ENCODE peak calls at places on chromosome 9, in six cellular contexts. Y is IMR-90, P is ovary, H is kidney, L is body of pancreas, I is hepatocyte. O is an unnamed sample.
A peak's percentile ranks its signal among the peaks of the same experiment; 100 is the strongest.

GRCh38 chr9:109816490-109816889 is 36.5 kb downstream of the PALM2AKAP2 start:
- DNase-seq in Y (peak; percentile 100), P (no peak), H (no peak), L (peak; percentile 50), I (peak; percentile 65), O (peak; percentile 90)

GRCh38 chr9:95740217-95741004 is 135.1 kb upstream of the ERCC6L2 start:
- DNase-seq in Y (no peak), P (no peak), H (no peak), L (no peak), I (no peak), O (no peak)

GRCh38 chr9:130074391-130075115 is 20.8 kb downstream of the GPR107 start:
- DNase-seq in Y (no peak), P (no peak), H (no peak), L (no peak), I (no peak), O (no peak)

GRCh38 chr9:8750639-8751041 is 951.1 kb upstream of the DMAC1 start:
- DNase-seq in Y (no peak), P (no peak), H (no peak), L (no peak), I (peak; percentile 7), O (peak; percentile 41)

GRCh38 chr9:129138476-129139232 is 27.4 kb downstream of the PTPA start:
- DNase-seq in Y (peak; percentile 40), P (peak; percentile 69), H (peak; percentile 91), L (peak; percentile 69), I (peak; percentile 55), O (no peak)

GRCh38 chr9:102974530-102974929 is 20.6 kb upstream of the CYLC2 start:
- DNase-seq in Y (no peak), P (no peak), H (no peak), L (no peak), I (no peak), O (no peak)

GRCh38 chr9:122325124-122325523 is 45.7 kb upstream of the PTGS1 start:
- DNase-seq in Y (peak; percentile 52), P (no peak), H (no peak), L (no peak), I (no peak), O (no peak)

GRCh38 chr9:86500667-86501435 is 146.6 kb upstream of the TUT7 start:
- DNase-seq in Y (peak; percentile 97), P (no peak), H (no peak), L (peak; percentile 31), I (no peak), O (no peak)

GRCh38 chr9:79973627-79974026 is 401.9 kb downstream of the TLE4 start:
- DNase-seq in Y (no peak), P (no peak), H (no peak), L (no peak), I (no peak), O (no peak)

GRCh38 chr9:35553670-35554543 is 51.2 kb upstream of the TESK1 start:
- DNase-seq in Y (peak; percentile 73), P (peak; percentile 67), H (peak; percentile 83), L (peak; percentile 84), I (peak; percentile 86), O (peak; percentile 82)

GRCh38 chr9:131872006-131872405 is 132.1 kb upstream of the RAPGEF1 start:
- DNase-seq in Y (no peak), P (no peak), H (peak; percentile 40), L (no peak), I (no peak), O (peak; percentile 17)

GRCh38 chr9:130664191-130665028 is at the start of gene PRDM12:
- DNase-seq in Y (no peak), P (no peak), H (no peak), L (no peak), I (no peak), O (no peak)

GRCh38 chr9:20569525-20569924 is 52.8 kb downstream of the MLLT3 start:
- DNase-seq in Y (no peak), P (no peak), H (no peak), L (no peak), I (peak; percentile 16), O (no peak)

GRCh38 chr9:121599186-121599871 is 52.1 kb upstream of the DAB2IP start:
- DNase-seq in Y (peak; percentile 26), P (peak; percentile 78), H (peak; percentile 96), L (peak; percentile 94), I (peak; percentile 89), O (peak; percentile 89)

GRCh38 chr9:85347541-85347940 is 394.2 kb downstream of the AGTPBP1 start:
- DNase-seq in Y (no peak), P (no peak), H (no peak), L (no peak), I (no peak), O (no peak)

GRCh38 chr9:13352451-13352979 is 73.0 kb upstream of the MPDZ start:
- DNase-seq in Y (no peak), P (no peak), H (no peak), L (no peak), I (no peak), O (no peak)
- H3K9me3 ChIP-seq in Y (no peaks in the 10 kb centered on the region), P (no peaks in the 10 kb centered on the region), H (no peaks in the 10 kb centered on the region), L (no peaks in the 10 kb centered on the region), I (no peaks in the 10 kb centered on the region), O (no peaks in the 10 kb centered on the region)

GRCh38 chr9:114481789-114482188 is 23.5 kb downstream of the WHRN start:
- DNase-seq in Y (no peak), P (no peak), H (no peak), L (no peak), I (no peak), O (no peak)
- H3K4me3 ChIP-seq in Y (no peak overlapping the region), P (no peak overlapping the region), H (no peak overlapping the region), L (no peak overlapping the region), I (no peak overlapping the region), O (no peak overlapping the region)

GRCh38 chr9:75390951-75391350 is 302.6 kb downstream of the OSTF1 start:
- DNase-seq in Y (no peak), P (no peak), H (no peak), L (no peak), I (no peak), O (no peak)

GRCh38 chr9:75385236-75385635 is 296.9 kb downstream of the OSTF1 start:
- DNase-seq in Y (no peak), P (no peak), H (no peak), L (no peak), I (no peak), O (no peak)

GRCh38 chr9:75391497-75391896 is 303.2 kb downstream of the OSTF1 start:
- DNase-seq in Y (no peak), P (no peak), H (no peak), L (no peak), I (no peak), O (no peak)

DNA sequence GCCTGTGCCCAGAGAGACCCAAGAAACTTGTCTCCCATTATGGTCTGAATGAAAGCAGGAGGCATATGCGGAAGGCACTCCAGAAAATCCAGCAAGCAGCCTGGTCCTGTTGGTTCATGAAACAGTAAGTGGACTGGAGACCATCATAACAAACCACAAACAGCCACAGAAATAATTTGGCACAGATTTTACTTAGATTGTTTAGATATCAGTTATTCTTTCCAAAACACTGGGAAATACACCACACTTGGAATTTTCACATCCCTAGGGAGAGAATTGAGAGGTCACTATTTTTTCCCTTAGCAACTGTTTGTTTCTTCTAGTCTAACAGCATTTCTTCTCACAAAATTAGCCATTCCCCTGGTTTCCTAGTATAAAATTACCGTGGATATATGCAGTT is 300.8 kb downstream of the OSTF1 start:
- DNase-seq in Y (no peak), P (no peak), H (no peak), L (no peak), I (no peak), O (no peak)
- H3K36me3 ChIP-seq in Y (no peaks in the 10 kb centered on the region), P (no peaks in the 10 kb centered on the region), H (no peaks in the 10 kb centered on the region), L (no peaks in the 10 kb centered on the region), I (no peaks in the 10 kb centered on the region), O (no peaks in the 10 kb centered on the region)

GRCh38 chr9:10961883-10962282 is 349.1 kb upstream of the PTPRD start:
- DNase-seq in Y (no peak), P (no peak), H (no peak), L (no peak), I (no peak), O (no peak)

GRCh38 chr9:10957878-10958277 is 345.1 kb upstream of the PTPRD start:
- DNase-seq in Y (no peak), P (no peak), H (no peak), L (no peak), I (no peak), O (no peak)
- H3K9me3 ChIP-seq in Y (no peaks in the 10 kb centered on the region), P (no peaks in the 10 kb centered on the region), H (no peaks in the 10 kb centered on the region), L (no peaks in the 10 kb centered on the region), I (no peaks in the 10 kb centered on the region), O (no peaks in the 10 kb centered on the region)

GRCh38 chr9:113012492-113012891 is 500 bp upstream of the ZNF883 start:
- DNase-seq in Y (no peak), P (no peak), H (no peak), L (no peak), I (no peak), O (no peak)
- H3K4me3 ChIP-seq in Y (no peak overlapping the region), P (peak overlapping the region; percentile 31), H (no peak overlapping the region), L (no peak overlapping the region), I (peak overlapping the region; percentile 67), O (no peak overlapping the region)

DNA sequence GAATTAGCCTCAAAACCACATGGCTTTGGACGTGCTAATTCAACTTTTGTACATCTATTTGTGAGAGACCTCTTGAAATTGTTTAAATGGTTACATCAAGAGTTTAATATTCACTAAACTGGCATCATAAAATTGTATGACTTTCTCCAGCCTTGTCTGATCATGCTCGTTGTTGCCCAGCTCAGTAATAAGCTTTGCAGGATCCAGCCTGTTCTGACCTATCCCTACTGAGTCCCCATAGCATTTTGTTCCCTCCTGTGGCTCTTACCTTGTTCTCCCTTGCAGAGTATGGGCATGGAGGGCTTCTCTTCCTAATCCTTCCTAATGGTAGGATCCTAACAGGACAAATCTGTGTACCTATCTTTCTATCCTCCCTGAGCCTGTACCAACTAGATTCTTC is 6.3 kb downstream of the EXOSC3 start:
- DNase-seq in Y (no peak), P (no peak), H (no peak), L (no peak), I (no peak), O (no peak)
- H3K36me3 ChIP-seq in Y (peaks cover 27% of the 10 kb centered on the region), P (no peaks in the 10 kb centered on the region), H (peaks cover 47% of the 10 kb centered on the region), L (peaks cover 18% of the 10 kb centered on the region), I (no peaks in the 10 kb centered on the region), O (peaks cover 47% of the 10 kb centered on the region)

GRCh38 chr9:96818535-96818934 is 35.8 kb downstream of the ZNF782 start:
- DNase-seq in Y (no peak), P (no peak), H (no peak), L (no peak), I (no peak), O (peak; percentile 20)

GRCh38 chr9:96817973-96818372 is 36.3 kb downstream of the ZNF782 start:
- DNase-seq in Y (no peak), P (no peak), H (no peak), L (no peak), I (no peak), O (no peak)

GRCh38 chr9:96813607-96814006 is 35.7 kb upstream of the ZNF510 start:
- DNase-seq in Y (no peak), P (no peak), H (no peak), L (no peak), I (no peak), O (no peak)
- H3K9me3 ChIP-seq in Y (peaks cover 49% of the 10 kb centered on the region), P (peaks cover 13% of the 10 kb centered on the region), H (peaks cover 84% of the 10 kb centered on the region), L (no peaks in the 10 kb centered on the region), I (peaks cover 46% of the 10 kb centered on the region), O (peaks cover 23% of the 10 kb centered on the region)

O was measured in SJCRH30.